ENCODE peak calls at places on chromosomes 5 and 9, in seven cellular contexts. One of them, this sample, is unnamed.

GRCh38 chr5:147892696-147893296 is 13.5 kb downstream of the C5orf46 start:
- DNase-seq in GM19239: no peak
- DNase-seq in BE2C: no peak
- DNase-seq in stimulated activated CD4-positive, alpha-beta T cell treated with anti-CD3 and anti-CD28 coated beads, Interleukin-1b, Interleukin-23, amount 100 ng/mL, for 4 hours: no peak
- DNase-seq in NCI-H524: no peak
- DNase-seq in glomerular endothelial cell: no peak
- DNase-seq in iris pigment epithelial cell: peak
- DNase-seq in this sample: no peak

GRCh38 chr5:133925866-133926488 is 42.4 kb downstream of the C5orf15 start:
- DNase-seq in GM19239: no peak
- DNase-seq in BE2C: no peak
- DNase-seq in stimulated activated CD4-positive, alpha-beta T cell treated with anti-CD3 and anti-CD28 coated beads, Interleukin-1b, Interleukin-23, amount 100 ng/mL, for 4 hours: no peak
- DNase-seq in NCI-H524: no peak
- DNase-seq in glomerular endothelial cell: no peak
- DNase-seq in iris pigment epithelial cell: peak
- DNase-seq in this sample: no peak

GRCh38 chr9:127778280-127779135 is at the start of gene SH2D3C:
- DNase-seq in GM19239: no peak
- DNase-seq in BE2C: peak
- DNase-seq in stimulated activated CD4-positive, alpha-beta T cell treated with anti-CD3 and anti-CD28 coated beads, Interleukin-1b, Interleukin-23, amount 100 ng/mL, for 4 hours: no peak
- DNase-seq in NCI-H524: no peak
- DNase-seq in glomerular endothelial cell: no peak
- DNase-seq in iris pigment epithelial cell: no peak
- DNase-seq in this sample: peak

GRCh38 chr9:18595597-18595996 is 121.6 kb downstream of the ADAMTSL1 start:
- DNase-seq in GM19239: no peak
- DNase-seq in BE2C: no peak
- DNase-seq in stimulated activated CD4-positive, alpha-beta T cell treated with anti-CD3 and anti-CD28 coated beads, Interleukin-1b, Interleukin-23, amount 100 ng/mL, for 4 hours: no peak
- DNase-seq in NCI-H524: no peak
- DNase-seq in glomerular endothelial cell: no peak
- DNase-seq in iris pigment epithelial cell: no peak
- DNase-seq in this sample: no peak

GRCh38 chr9:128174062-128174461 is 14.0 kb downstream of the BBLN start:
- DNase-seq in GM19239: no peak
- DNase-seq in BE2C: no peak
- DNase-seq in stimulated activated CD4-positive, alpha-beta T cell treated with anti-CD3 and anti-CD28 coated beads, Interleukin-1b, Interleukin-23, amount 100 ng/mL, for 4 hours: no peak
- DNase-seq in NCI-H524: no peak
- DNase-seq in glomerular endothelial cell: no peak
- DNase-seq in iris pigment epithelial cell: no peak
- DNase-seq in this sample: no peak

GRCh38 chr5:2032432-2032831 is 149.7 kb upstream of the IRX4 start:
- DNase-seq in GM19239: no peak
- DNase-seq in BE2C: no peak
- DNase-seq in stimulated activated CD4-positive, alpha-beta T cell treated with anti-CD3 and anti-CD28 coated beads, Interleukin-1b, Interleukin-23, amount 100 ng/mL, for 4 hours: no peak
- DNase-seq in NCI-H524: no peak
- DNase-seq in glomerular endothelial cell: no peak
- DNase-seq in iris pigment epithelial cell: no peak
- DNase-seq in this sample: no peak

GRCh38 chr5:66889524-66889923 is 293.3 kb downstream of the MAST4 start:
- DNase-seq in GM19239: no peak
- DNase-seq in BE2C: no peak
- DNase-seq in stimulated activated CD4-positive, alpha-beta T cell treated with anti-CD3 and anti-CD28 coated beads, Interleukin-1b, Interleukin-23, amount 100 ng/mL, for 4 hours: no peak
- DNase-seq in NCI-H524: no peak
- DNase-seq in glomerular endothelial cell: no peak
- DNase-seq in iris pigment epithelial cell: no peak
- DNase-seq in this sample: no peak

GRCh38 chr5:66554211-66554610 is 42.0 kb upstream of the MAST4 start:
- DNase-seq in GM19239: peak
- DNase-seq in BE2C: no peak
- DNase-seq in stimulated activated CD4-positive, alpha-beta T cell treated with anti-CD3 and anti-CD28 coated beads, Interleukin-1b, Interleukin-23, amount 100 ng/mL, for 4 hours: no peak
- DNase-seq in NCI-H524: no peak
- DNase-seq in glomerular endothelial cell: no peak
- DNase-seq in iris pigment epithelial cell: peak
- DNase-seq in this sample: peak

GRCh38 chr5:35476789-35477188 is 140.9 kb upstream of the SPEF2 start:
- DNase-seq in GM19239: no peak
- DNase-seq in BE2C: no peak
- DNase-seq in stimulated activated CD4-positive, alpha-beta T cell treated with anti-CD3 and anti-CD28 coated beads, Interleukin-1b, Interleukin-23, amount 100 ng/mL, for 4 hours: no peak
- DNase-seq in NCI-H524: no peak
- DNase-seq in glomerular endothelial cell: no peak
- DNase-seq in iris pigment epithelial cell: no peak
- DNase-seq in this sample: no peak

GRCh38 chr5:131634666-131634995 is 398 bp downstream of the RAPGEF6 start:
- DNase-seq in GM19239: no peak
- DNase-seq in BE2C: peak
- DNase-seq in stimulated activated CD4-positive, alpha-beta T cell treated with anti-CD3 and anti-CD28 coated beads, Interleukin-1b, Interleukin-23, amount 100 ng/mL, for 4 hours: peak
- DNase-seq in NCI-H524: peak
- DNase-seq in glomerular endothelial cell: no peak
- DNase-seq in iris pigment epithelial cell: peak
- DNase-seq in this sample: peak

GRCh38 chr5:158679221-158679641 is 420.5 kb downstream of the EBF1 start:
- DNase-seq in GM19239: no peak
- DNase-seq in BE2C: no peak
- DNase-seq in stimulated activated CD4-positive, alpha-beta T cell treated with anti-CD3 and anti-CD28 coated beads, Interleukin-1b, Interleukin-23, amount 100 ng/mL, for 4 hours: no peak
- DNase-seq in NCI-H524: no peak
- DNase-seq in glomerular endothelial cell: no peak
- DNase-seq in iris pigment epithelial cell: no peak
- DNase-seq in this sample: no peak

GRCh38 chr5:14405267-14405666 is 176.3 kb upstream of the OTULINL start:
- DNase-seq in GM19239: no peak
- DNase-seq in BE2C: no peak
- DNase-seq in stimulated activated CD4-positive, alpha-beta T cell treated with anti-CD3 and anti-CD28 coated beads, Interleukin-1b, Interleukin-23, amount 100 ng/mL, for 4 hours: no peak
- DNase-seq in NCI-H524: peak
- DNase-seq in glomerular endothelial cell: no peak
- DNase-seq in iris pigment epithelial cell: no peak
- DNase-seq in this sample: no peak

GRCh38 chr9:104075801-104076753 is 18.0 kb upstream of the SMC2 start:
- DNase-seq in GM19239: no peak
- DNase-seq in BE2C: no peak
- DNase-seq in stimulated activated CD4-positive, alpha-beta T cell treated with anti-CD3 and anti-CD28 coated beads, Interleukin-1b, Interleukin-23, amount 100 ng/mL, for 4 hours: no peak
- DNase-seq in NCI-H524: no peak
- DNase-seq in glomerular endothelial cell: no peak
- DNase-seq in iris pigment epithelial cell: peak
- DNase-seq in this sample: no peak

GRCh38 chr5:179610903-179611265 is 12.6 kb downstream of the HNRNPH1 start:
- DNase-seq in GM19239: no peak
- DNase-seq in BE2C: no peak
- DNase-seq in stimulated activated CD4-positive, alpha-beta T cell treated with anti-CD3 and anti-CD28 coated beads, Interleukin-1b, Interleukin-23, amount 100 ng/mL, for 4 hours: no peak
- DNase-seq in NCI-H524: no peak
- DNase-seq in glomerular endothelial cell: no peak
- DNase-seq in iris pigment epithelial cell: no peak
- DNase-seq in this sample: no peak

GRCh38 chr5:75167345-75167744 is 69.3 kb downstream of the ANKRD31 start:
- DNase-seq in GM19239: no peak
- DNase-seq in BE2C: no peak
- DNase-seq in stimulated activated CD4-positive, alpha-beta T cell treated with anti-CD3 and anti-CD28 coated beads, Interleukin-1b, Interleukin-23, amount 100 ng/mL, for 4 hours: no peak
- DNase-seq in NCI-H524: no peak
- DNase-seq in glomerular endothelial cell: no peak
- DNase-seq in iris pigment epithelial cell: peak
- DNase-seq in this sample: no peak

GRCh38 chr5:43078956-43079355 is 38.8 kb upstream of the ANXA2R start:
- DNase-seq in GM19239: no peak
- DNase-seq in BE2C: no peak
- DNase-seq in stimulated activated CD4-positive, alpha-beta T cell treated with anti-CD3 and anti-CD28 coated beads, Interleukin-1b, Interleukin-23, amount 100 ng/mL, for 4 hours: no peak
- DNase-seq in NCI-H524: no peak
- DNase-seq in glomerular endothelial cell: no peak
- DNase-seq in iris pigment epithelial cell: peak
- DNase-seq in this sample: no peak

GRCh38 chr5:33041586-33041985 is 330.5 kb downstream of the NPR3 start:
- DNase-seq in GM19239: no peak
- DNase-seq in BE2C: no peak
- DNase-seq in stimulated activated CD4-positive, alpha-beta T cell treated with anti-CD3 and anti-CD28 coated beads, Interleukin-1b, Interleukin-23, amount 100 ng/mL, for 4 hours: no peak
- DNase-seq in NCI-H524: no peak
- DNase-seq in glomerular endothelial cell: no peak
- DNase-seq in iris pigment epithelial cell: no peak
- DNase-seq in this sample: no peak

GRCh38 chr5:3092664-3093063 is 341.2 kb upstream of the IRX2 start:
- DNase-seq in GM19239: no peak
- DNase-seq in BE2C: no peak
- DNase-seq in stimulated activated CD4-positive, alpha-beta T cell treated with anti-CD3 and anti-CD28 coated beads, Interleukin-1b, Interleukin-23, amount 100 ng/mL, for 4 hours: no peak
- DNase-seq in NCI-H524: peak
- DNase-seq in glomerular endothelial cell: no peak
- DNase-seq in iris pigment epithelial cell: no peak
- DNase-seq in this sample: no peak

GRCh38 chr9:1429328-1429727 is 379.2 kb downstream of the DMRT2 start:
- DNase-seq in GM19239: no peak
- DNase-seq in BE2C: no peak
- DNase-seq in stimulated activated CD4-positive, alpha-beta T cell treated with anti-CD3 and anti-CD28 coated beads, Interleukin-1b, Interleukin-23, amount 100 ng/mL, for 4 hours: no peak
- DNase-seq in NCI-H524: peak
- DNase-seq in glomerular endothelial cell: no peak
- DNase-seq in iris pigment epithelial cell: no peak
- DNase-seq in this sample: no peak

GRCh38 chr5:107218457-107219193 is 452.1 kb downstream of the EFNA5 start:
- DNase-seq in GM19239: no peak
- DNase-seq in BE2C: no peak
- DNase-seq in stimulated activated CD4-positive, alpha-beta T cell treated with anti-CD3 and anti-CD28 coated beads, Interleukin-1b, Interleukin-23, amount 100 ng/mL, for 4 hours: no peak
- DNase-seq in NCI-H524: no peak
- DNase-seq in glomerular endothelial cell: peak
- DNase-seq in iris pigment epithelial cell: peak
- DNase-seq in this sample: no peak

GRCh38 chr9:97853844-97854695 is 1.0 kb downstream of the FOXE1 start:
- DNase-seq in GM19239: no peak
- DNase-seq in BE2C: no peak
- DNase-seq in stimulated activated CD4-positive, alpha-beta T cell treated with anti-CD3 and anti-CD28 coated beads, Interleukin-1b, Interleukin-23, amount 100 ng/mL, for 4 hours: peak
- DNase-seq in NCI-H524: peak
- DNase-seq in glomerular endothelial cell: no peak
- DNase-seq in iris pigment epithelial cell: peak
- DNase-seq in this sample: peak

GRCh38 chr5:17802256-17802655 is 168.0 kb downstream of the TAF11L14 start:
- DNase-seq in GM19239: no peak
- DNase-seq in BE2C: no peak
- DNase-seq in stimulated activated CD4-positive, alpha-beta T cell treated with anti-CD3 and anti-CD28 coated beads, Interleukin-1b, Interleukin-23, amount 100 ng/mL, for 4 hours: no peak
- DNase-seq in NCI-H524: peak
- DNase-seq in glomerular endothelial cell: no peak
- DNase-seq in iris pigment epithelial cell: peak
- DNase-seq in this sample: no peak

GRCh38 chr9:109117856-109118801 is 1.6 kb downstream of the TMEM245 start:
- DNase-seq in GM19239: no peak
- DNase-seq in BE2C: peak
- DNase-seq in stimulated activated CD4-positive, alpha-beta T cell treated with anti-CD3 and anti-CD28 coated beads, Interleukin-1b, Interleukin-23, amount 100 ng/mL, for 4 hours: no peak
- DNase-seq in NCI-H524: no peak
- DNase-seq in glomerular endothelial cell: no peak
- DNase-seq in iris pigment epithelial cell: peak
- DNase-seq in this sample: peak

GRCh38 chr5:68287976-68288755 is 72.6 kb downstream of the PIK3R1 start:
- DNase-seq in GM19239: peak
- DNase-seq in BE2C: peak
- DNase-seq in stimulated activated CD4-positive, alpha-beta T cell treated with anti-CD3 and anti-CD28 coated beads, Interleukin-1b, Interleukin-23, amount 100 ng/mL, for 4 hours: peak
- DNase-seq in NCI-H524: peak
- DNase-seq in glomerular endothelial cell: no peak
- DNase-seq in iris pigment epithelial cell: peak
- DNase-seq in this sample: peak

GRCh38 chr5:6556089-6556801 is 76.6 kb downstream of the NSUN2 start:
- DNase-seq in GM19239: no peak
- DNase-seq in BE2C: no peak
- DNase-seq in stimulated activated CD4-positive, alpha-beta T cell treated with anti-CD3 and anti-CD28 coated beads, Interleukin-1b, Interleukin-23, amount 100 ng/mL, for 4 hours: no peak
- DNase-seq in NCI-H524: no peak
- DNase-seq in glomerular endothelial cell: no peak
- DNase-seq in iris pigment epithelial cell: peak
- DNase-seq in this sample: no peak

GRCh38 chr9:134500931-134501265 is 140.7 kb upstream of the COL5A1 start:
- DNase-seq in GM19239: no peak
- DNase-seq in BE2C: no peak
- DNase-seq in stimulated activated CD4-positive, alpha-beta T cell treated with anti-CD3 and anti-CD28 coated beads, Interleukin-1b, Interleukin-23, amount 100 ng/mL, for 4 hours: no peak
- DNase-seq in NCI-H524: no peak
- DNase-seq in glomerular endothelial cell: no peak
- DNase-seq in iris pigment epithelial cell: no peak
- DNase-seq in this sample: no peak

GRCh38 chr9:108761530-108762347 is 94.0 kb downstream of the ACTL7B start:
- DNase-seq in GM19239: peak
- DNase-seq in BE2C: peak
- DNase-seq in stimulated activated CD4-positive, alpha-beta T cell treated with anti-CD3 and anti-CD28 coated beads, Interleukin-1b, Interleukin-23, amount 100 ng/mL, for 4 hours: peak
- DNase-seq in NCI-H524: peak
- DNase-seq in glomerular endothelial cell: peak
- DNase-seq in iris pigment epithelial cell: peak
- DNase-seq in this sample: peak

GRCh38 chr5:100902406-100903035 is 561 bp downstream of the ST8SIA4 start:
- DNase-seq in GM19239: no peak
- DNase-seq in BE2C: no peak
- DNase-seq in stimulated activated CD4-positive, alpha-beta T cell treated with anti-CD3 and anti-CD28 coated beads, Interleukin-1b, Interleukin-23, amount 100 ng/mL, for 4 hours: no peak
- DNase-seq in NCI-H524: peak
- DNase-seq in glomerular endothelial cell: no peak
- DNase-seq in iris pigment epithelial cell: peak
- DNase-seq in this sample: no peak

GRCh38 chr9:123434619-123435240 is 78.7 kb downstream of the CRB2 start:
- DNase-seq in GM19239: no peak
- DNase-seq in BE2C: no peak
- DNase-seq in stimulated activated CD4-positive, alpha-beta T cell treated with anti-CD3 and anti-CD28 coated beads, Interleukin-1b, Interleukin-23, amount 100 ng/mL, for 4 hours: no peak
- DNase-seq in NCI-H524: peak
- DNase-seq in glomerular endothelial cell: no peak
- DNase-seq in iris pigment epithelial cell: no peak
- DNase-seq in this sample: no peak

GRCh38 chr5:116212225-116212624 is 127.4 kb downstream of the COMMD10 start:
- DNase-seq in GM19239: no peak
- DNase-seq in BE2C: no peak
- DNase-seq in stimulated activated CD4-positive, alpha-beta T cell treated with anti-CD3 and anti-CD28 coated beads, Interleukin-1b, Interleukin-23, amount 100 ng/mL, for 4 hours: no peak
- DNase-seq in NCI-H524: no peak
- DNase-seq in glomerular endothelial cell: no peak
- DNase-seq in iris pigment epithelial cell: no peak
- DNase-seq in this sample: no peak

GRCh38 chr5:79577693-79578092 is 34.5 kb upstream of the TENT2 start:
- DNase-seq in GM19239: no peak
- DNase-seq in BE2C: no peak
- DNase-seq in stimulated activated CD4-positive, alpha-beta T cell treated with anti-CD3 and anti-CD28 coated beads, Interleukin-1b, Interleukin-23, amount 100 ng/mL, for 4 hours: no peak
- DNase-seq in NCI-H524: no peak
- DNase-seq in glomerular endothelial cell: no peak
- DNase-seq in iris pigment epithelial cell: no peak
- DNase-seq in this sample: no peak

GRCh38 chr5:116419258-116419657 is 155.4 kb downstream of the SEMA6A start:
- DNase-seq in GM19239: no peak
- DNase-seq in BE2C: no peak
- DNase-seq in stimulated activated CD4-positive, alpha-beta T cell treated with anti-CD3 and anti-CD28 coated beads, Interleukin-1b, Interleukin-23, amount 100 ng/mL, for 4 hours: no peak
- DNase-seq in NCI-H524: no peak
- DNase-seq in glomerular endothelial cell: no peak
- DNase-seq in iris pigment epithelial cell: no peak
- DNase-seq in this sample: no peak

GRCh38 chr5:143226361-143226760 is 177.1 kb downstream of the NR3C1 start:
- DNase-seq in GM19239: no peak
- DNase-seq in BE2C: no peak
- DNase-seq in stimulated activated CD4-positive, alpha-beta T cell treated with anti-CD3 and anti-CD28 coated beads, Interleukin-1b, Interleukin-23, amount 100 ng/mL, for 4 hours: no peak
- DNase-seq in NCI-H524: no peak
- DNase-seq in glomerular endothelial cell: no peak
- DNase-seq in iris pigment epithelial cell: no peak
- DNase-seq in this sample: no peak

GRCh38 chr5:1026700-1027621 is 18.4 kb downstream of the NKD2 start:
- DNase-seq in GM19239: no peak
- DNase-seq in BE2C: peak
- DNase-seq in stimulated activated CD4-positive, alpha-beta T cell treated with anti-CD3 and anti-CD28 coated beads, Interleukin-1b, Interleukin-23, amount 100 ng/mL, for 4 hours: no peak
- DNase-seq in NCI-H524: no peak
- DNase-seq in glomerular endothelial cell: no peak
- DNase-seq in iris pigment epithelial cell: no peak
- DNase-seq in this sample: no peak